ENCODE peak calls at places on chromosomes 7 and 10, in five cellular contexts. One of them, this sample, is unnamed.
A peak's percentile ranks its signal among the peaks of the same experiment; 100 is the strongest.

GRCh38 chr7:140898794-140899548 is 25.8 kb downstream of the BRAF start:
- DNase-seq in midbrain: no peak
- DNase-seq in activated CD4-positive, alpha-beta T cell treated with anti-CD3 and anti-CD28 coated beads, Interleukin-2, amount 10 ng/mL, durations not matched to agents 7 days and 5 days: no peak
- DNase-seq in HT1080: no peak
- DNase-seq in cerebellum: no peak
- DNase-seq in this sample: no peak

GRCh38 chr10:2734691-2735090 is 332.7 kb upstream of the PFKP start:
- DNase-seq in midbrain: no peak
- DNase-seq in activated CD4-positive, alpha-beta T cell treated with anti-CD3 and anti-CD28 coated beads, Interleukin-2, amount 10 ng/mL, durations not matched to agents 7 days and 5 days: no peak
- DNase-seq in HT1080: no peak
- DNase-seq in cerebellum: no peak
- DNase-seq in this sample: no peak

GRCh38 chr7:132475037-132475668 is 101.1 kb downstream of the PLXNA4 start:
- DNase-seq in midbrain: no peak
- DNase-seq in activated CD4-positive, alpha-beta T cell treated with anti-CD3 and anti-CD28 coated beads, Interleukin-2, amount 10 ng/mL, durations not matched to agents 7 days and 5 days: no peak
- DNase-seq in HT1080: no peak
- DNase-seq in cerebellum: no peak
- DNase-seq in this sample: no peak

GRCh38 chr7:21305455-21306235 is 122.2 kb upstream of the SP4 start:
- DNase-seq in midbrain: no peak
- DNase-seq in activated CD4-positive, alpha-beta T cell treated with anti-CD3 and anti-CD28 coated beads, Interleukin-2, amount 10 ng/mL, durations not matched to agents 7 days and 5 days: no peak
- DNase-seq in HT1080: no peak
- DNase-seq in cerebellum: no peak
- DNase-seq in this sample: no peak

GRCh38 chr7:108088729-108089128 is 41.4 kb downstream of the LAMB4 start:
- DNase-seq in midbrain: no peak
- DNase-seq in activated CD4-positive, alpha-beta T cell treated with anti-CD3 and anti-CD28 coated beads, Interleukin-2, amount 10 ng/mL, durations not matched to agents 7 days and 5 days: no peak
- DNase-seq in HT1080: no peak
- DNase-seq in cerebellum: no peak
- DNase-seq in this sample: no peak

GRCh38 chr7:28840515-28841125 is 117.5 kb downstream of the TRIL start:
- DNase-seq in midbrain: no peak
- DNase-seq in activated CD4-positive, alpha-beta T cell treated with anti-CD3 and anti-CD28 coated beads, Interleukin-2, amount 10 ng/mL, durations not matched to agents 7 days and 5 days: no peak
- DNase-seq in HT1080: no peak
- DNase-seq in cerebellum: no peak
- DNase-seq in this sample: no peak

GRCh38 chr10:42952358-42952757 is 124.5 kb upstream of the RET start:
- DNase-seq in midbrain: no peak
- DNase-seq in activated CD4-positive, alpha-beta T cell treated with anti-CD3 and anti-CD28 coated beads, Interleukin-2, amount 10 ng/mL, durations not matched to agents 7 days and 5 days: no peak
- DNase-seq in HT1080: peak; percentile 15
- DNase-seq in cerebellum: no peak
- DNase-seq in this sample: no peak

GRCh38 chr10:126156012-126156411 is 232.3 kb downstream of the ADAM12 start:
- DNase-seq in midbrain: no peak
- DNase-seq in activated CD4-positive, alpha-beta T cell treated with anti-CD3 and anti-CD28 coated beads, Interleukin-2, amount 10 ng/mL, durations not matched to agents 7 days and 5 days: no peak
- DNase-seq in HT1080: no peak
- DNase-seq in cerebellum: no peak
- DNase-seq in this sample: peak; percentile 20

GRCh38 chr7:155811560-155811894 is 736 bp downstream of the SHH start:
- DNase-seq in midbrain: no peak
- DNase-seq in activated CD4-positive, alpha-beta T cell treated with anti-CD3 and anti-CD28 coated beads, Interleukin-2, amount 10 ng/mL, durations not matched to agents 7 days and 5 days: no peak
- DNase-seq in HT1080: no peak
- DNase-seq in cerebellum: no peak
- DNase-seq in this sample: no peak

This sample was measured in Jurkat, Clone E6-1.